ENCODE peak calls at places on chromosomes 11 and 22, in eight cellular contexts. Y, Q, T, K, H, A, U and V are unnamed samples.

GRCh38 chr11:60130496-60130895 is 42.0 kb downstream of the MS4A2 start:
- DNase-seq in Y (peak), Q (no peak), T (no peak), K (peak), H (peak), A (peak), U (no peak), V (peak)

GRCh38 chr11:7457211-7457610 is 28.1 kb upstream of the OLFML1 start:
- DNase-seq in Y (no peak), Q (peak), T (no peak), K (no peak), H (no peak), A (no peak), U (no peak), V (no peak)

GRCh38 chr11:73554677-73555320 is 43.1 kb downstream of the FAM168A start:
- DNase-seq in Y (no peak), Q (no peak), T (no peak), K (no peak), H (no peak), A (no peak), U (no peak), V (no peak)

GRCh38 chr11:111378773-111379499 is at the start of gene POU2AF1:
- DNase-seq in Y (no peak), Q (peak), T (no peak), K (peak), H (no peak), A (no peak), U (no peak), V (no peak)

GRCh38 chr11:61273151-61274078 is 21.7 kb downstream of the VWCE start:
- DNase-seq in Y (no peak), Q (no peak), T (no peak), K (no peak), H (no peak), A (no peak), U (no peak), V (no peak)

GRCh38 chr11:7383406-7383805 is 101.9 kb upstream of the OLFML1 start:
- DNase-seq in Y (no peak), Q (no peak), T (no peak), K (peak), H (no peak), A (no peak), U (no peak), V (no peak)

GRCh38 chr22:37564111-37564711 is 3.9 kb downstream of the CDC42EP1 start:
- DNase-seq in Y (no peak), Q (no peak), T (no peak), K (no peak), H (no peak), A (no peak), U (no peak), V (no peak)

GRCh38 chr22:17990167-17990566 is 34.2 kb downstream of the MICAL3 start:
- DNase-seq in Y (no peak), Q (no peak), T (no peak), K (no peak), H (no peak), A (no peak), U (no peak), V (no peak)

GRCh38 chr22:20834206-20834605 is 24.4 kb downstream of the PI4KA start:
- DNase-seq in Y (no peak), Q (no peak), T (no peak), K (no peak), H (no peak), A (no peak), U (no peak), V (no peak)

GRCh38 chr11:2138436-2139117 is 612 bp downstream of the IGF2 start:
- DNase-seq in Y (no peak), Q (peak), T (no peak), K (no peak), H (peak), A (no peak), U (no peak), V (no peak)

GRCh38 chr22:37162221-37163095 is 12.7 kb upstream of the IL2RB start:
- DNase-seq in Y (no peak), Q (no peak), T (no peak), K (peak), H (no peak), A (no peak), U (no peak), V (no peak)

GRCh38 chr22:37420656-37421467 is 6.4 kb downstream of the ELFN2 start:
- DNase-seq in Y (no peak), Q (no peak), T (no peak), K (no peak), H (no peak), A (no peak), U (no peak), V (no peak)

GRCh38 chr11:61745796-61746653 is 6.4 kb upstream of the MYRF start:
- DNase-seq in Y (no peak), Q (no peak), T (no peak), K (no peak), H (peak), A (no peak), U (no peak), V (no peak)

GRCh38 chr11:10742460-10743208 is 8.4 kb upstream of the CTR9 start:
- DNase-seq in Y (no peak), Q (peak), T (no peak), K (no peak), H (no peak), A (no peak), U (peak), V (no peak)

GRCh38 chr11:66542362-66542761 is 3.5 kb downstream of the ZDHHC24 start:
- DNase-seq in Y (no peak), Q (peak), T (no peak), K (no peak), H (no peak), A (no peak), U (no peak), V (no peak)

GRCh38 chr11:69574383-69575255 is 66.3 kb upstream of the CCND1 start:
- DNase-seq in Y (no peak), Q (no peak), T (no peak), K (no peak), H (no peak), A (no peak), U (no peak), V (no peak)

GRCh38 chr22:24894998-24895397 is 51.5 kb downstream of the LHFPL7 start:
- DNase-seq in Y (peak), Q (peak), T (peak), K (no peak), H (peak), A (no peak), U (peak), V (no peak)

GRCh38 chr11:93049740-93050139 is 80.3 kb downstream of the MTNR1B start:
- DNase-seq in Y (no peak), Q (no peak), T (no peak), K (no peak), H (no peak), A (no peak), U (no peak), V (no peak)

GRCh38 chr22:32511274-32511673 is 36.7 kb downstream of the FBXO7 start:
- DNase-seq in Y (no peak), Q (no peak), T (no peak), K (no peak), H (no peak), A (no peak), U (no peak), V (no peak)

GRCh38 chr11:122743949-122744876 is 88.7 kb downstream of the UBASH3B start:
- DNase-seq in Y (no peak), Q (no peak), T (no peak), K (peak), H (no peak), A (no peak), U (no peak), V (no peak)

GRCh38 chr11:10805741-10806140 is 3.0 kb downstream of the EIF4G2 start:
- DNase-seq in Y (no peak), Q (no peak), T (no peak), K (no peak), H (no peak), A (no peak), U (no peak), V (no peak)

GRCh38 chr11:88098289-88098688 is 77.0 kb downstream of the RAB38 start:
- DNase-seq in Y (no peak), Q (no peak), T (no peak), K (no peak), H (no peak), A (no peak), U (peak), V (no peak)

GRCh38 chr11:82842019-82842418 is 58.2 kb downstream of the PRCP start:
- DNase-seq in Y (no peak), Q (no peak), T (peak), K (no peak), H (no peak), A (no peak), U (no peak), V (no peak)

GRCh38 chr22:19807914-19808872 is 46.5 kb downstream of the GNB1L start:
- DNase-seq in Y (no peak), Q (no peak), T (no peak), K (no peak), H (no peak), A (no peak), U (no peak), V (no peak)

GRCh38 chr22:47032091-47032943 is 269.9 kb downstream of the TBC1D22A start:
- DNase-seq in Y (no peak), Q (no peak), T (peak), K (no peak), H (peak), A (no peak), U (no peak), V (no peak)

GRCh38 chr22:23376256-23376655 is 195.9 kb downstream of the BCR start:
- DNase-seq in Y (no peak), Q (no peak), T (no peak), K (peak), H (no peak), A (peak), U (no peak), V (no peak)

GRCh38 chr22:43883012-43883661 is 8.7 kb downstream of the PNPLA5 start:
- DNase-seq in Y (peak), Q (peak), T (no peak), K (peak), H (peak), A (peak), U (no peak), V (peak)

GRCh38 chr11:134640971-134641968 is 229.2 kb upstream of the B3GAT1 start:
- DNase-seq in Y (no peak), Q (no peak), T (no peak), K (no peak), H (no peak), A (no peak), U (no peak), V (no peak)

GRCh38 chr22:46909237-46910030 is 147.0 kb downstream of the TBC1D22A start:
- DNase-seq in Y (no peak), Q (no peak), T (no peak), K (no peak), H (no peak), A (no peak), U (no peak), V (no peak)

GRCh38 chr11:134120143-134120850 is 51.4 kb downstream of the JAM3 start:
- DNase-seq in Y (no peak), Q (peak), T (peak), K (no peak), H (no peak), A (no peak), U (peak), V (no peak)

DNA sequence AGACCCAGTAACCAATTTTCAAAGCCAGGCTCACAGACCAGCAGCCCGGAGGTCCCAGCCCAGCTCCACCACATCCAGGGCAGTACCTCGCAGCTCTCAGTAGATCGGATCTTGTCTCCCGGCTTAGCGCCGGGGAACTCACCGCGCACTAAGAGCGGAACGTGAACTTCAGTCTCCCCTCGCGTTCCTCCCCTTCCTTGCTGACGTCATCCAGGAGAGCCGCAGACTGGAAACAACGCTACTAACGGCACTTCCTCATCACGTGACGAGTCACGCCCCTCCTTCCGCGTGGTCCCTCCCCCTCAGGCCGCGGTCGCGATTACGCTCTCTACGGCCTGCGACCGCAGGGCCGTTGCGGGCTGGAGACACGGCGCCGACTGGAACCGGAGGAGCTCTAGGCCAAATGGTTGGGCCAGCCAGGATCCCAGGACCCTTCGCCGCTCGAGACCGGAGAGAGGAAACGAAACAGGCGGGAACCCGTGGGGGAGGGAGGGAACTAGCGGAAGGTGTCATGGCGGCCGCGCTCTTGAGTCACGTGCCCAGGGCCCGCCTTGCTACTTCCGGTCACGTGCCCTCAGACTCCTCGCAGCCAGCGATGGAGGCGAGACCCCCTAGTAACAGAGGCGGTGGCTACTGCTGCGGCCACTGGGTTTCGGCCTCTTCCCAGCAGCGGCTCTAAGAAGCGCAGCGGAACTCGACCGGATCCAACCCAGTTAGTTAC is at the start of the genes GTF2H1 and HPS5:
- DNase-seq in Y (peak), Q (peak), T (peak), K (peak), H (peak), A (peak), U (peak), V (peak)
- TF ChIP-seq CTCF in Y (no peak), Q (no peak), T (no peak), K (no peak), H (no peak), A (no peak), U (no peak), V (no peak)

DNA sequence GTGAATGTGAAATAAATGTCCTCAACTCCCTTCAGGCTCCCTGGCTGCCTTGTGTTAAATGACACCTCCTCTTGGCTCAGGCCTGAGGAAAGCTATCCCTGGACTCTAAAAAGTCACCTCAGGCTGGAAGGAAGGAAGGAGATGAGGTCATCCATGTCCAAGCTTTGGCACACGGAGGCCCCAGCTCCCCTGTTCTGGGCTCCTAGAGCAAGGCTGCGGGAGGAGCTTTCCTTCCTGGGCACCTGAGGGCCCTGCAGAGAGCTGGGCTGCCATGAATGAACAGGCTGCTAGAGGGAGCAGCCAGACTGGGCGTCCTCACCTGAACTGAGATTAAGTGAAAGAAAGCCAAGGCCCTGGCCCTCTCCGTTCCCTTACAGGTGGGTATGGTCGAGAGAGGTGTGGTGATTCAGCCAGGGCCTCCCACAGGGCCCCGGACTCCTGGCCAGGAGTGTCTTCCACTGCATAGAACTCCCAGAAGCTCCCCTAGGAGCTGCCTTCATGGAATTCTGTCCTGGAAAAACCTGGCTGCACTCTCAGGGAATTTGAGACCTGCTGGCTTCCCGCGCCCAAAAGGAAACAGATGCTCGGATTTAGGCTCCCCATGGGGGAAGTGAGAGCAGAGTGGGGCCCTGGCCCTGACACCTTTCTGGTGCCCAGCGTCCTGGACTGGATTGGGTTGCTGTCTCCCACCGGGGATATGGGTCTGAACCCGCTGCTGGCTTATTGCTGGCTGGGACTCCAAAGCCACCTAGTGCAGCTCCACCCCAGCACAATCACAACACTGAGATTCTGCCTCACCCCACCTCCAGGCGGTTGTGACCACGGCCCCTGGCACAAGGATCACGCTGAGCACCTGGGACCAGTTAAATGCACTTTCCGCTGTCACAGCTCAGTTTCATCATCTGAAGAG is 22.2 kb downstream of the MYBPC3 start:
- DNase-seq in Y (no peak), Q (peak), T (peak), K (no peak), H (no peak), A (no peak), U (no peak), V (no peak)
- TF ChIP-seq CTCF in Y (no peak), Q (no peak), T (peak), K (no peak), H (no peak), A (no peak), U (no peak), V (no peak)

GRCh38 chr11:34730544-34731295 is 109.8 kb downstream of the EHF start:
- DNase-seq in Y (peak), Q (no peak), T (no peak), K (no peak), H (no peak), A (no peak), U (no peak), V (no peak)

GRCh38 chr11:34728609-34729008 is 107.7 kb downstream of the EHF start:
- DNase-seq in Y (no peak), Q (no peak), T (no peak), K (no peak), H (no peak), A (no peak), U (no peak), V (no peak)

GRCh38 chr11:34738237-34738636 is 117.3 kb downstream of the EHF start:
- DNase-seq in Y (no peak), Q (no peak), T (no peak), K (no peak), H (no peak), A (no peak), U (no peak), V (no peak)

GRCh38 chr11:34731596-34731995 is 110.7 kb downstream of the EHF start:
- DNase-seq in Y (no peak), Q (no peak), T (no peak), K (no peak), H (no peak), A (no peak), U (no peak), V (no peak)

GRCh38 chr11:34732831-34733230 is 111.9 kb downstream of the EHF start:
- DNase-seq in Y (no peak), Q (no peak), T (no peak), K (no peak), H (no peak), A (no peak), U (no peak), V (no peak)
- TF ChIP-seq CTCF in Y (no peak), Q (no peak), T (no peak), K (no peak), H (no peak), A (no peak), U (no peak), V (no peak)

GRCh38 chr11:115214644-115215305 is 289.4 kb downstream of the CADM1 start:
- DNase-seq in Y (no peak), Q (no peak), T (no peak), K (no peak), H (no peak), A (no peak), U (no peak), V (no peak)
- TF ChIP-seq CTCF in Y (no peak), Q (no peak), T (no peak), K (no peak), H (no peak), A (no peak), U (no peak), V (no peak)

GRCh38 chr11:13141731-13142724 is 132.9 kb downstream of the RASSF10 start:
- DNase-seq in Y (no peak), Q (no peak), T (no peak), K (no peak), H (no peak), A (no peak), U (no peak), V (no peak)

GRCh38 chr11:13140873-13141655 is 131.9 kb downstream of the RASSF10 start:
- DNase-seq in Y (no peak), Q (no peak), T (no peak), K (no peak), H (no peak), A (no peak), U (no peak), V (no peak)

GRCh38 chr11:13149991-13150390 is 127.6 kb upstream of the BMAL1 start:
- DNase-seq in Y (no peak), Q (no peak), T (no peak), K (no peak), H (no peak), A (no peak), U (no peak), V (no peak)

GRCh38 chr11:13143486-13144297 is 133.9 kb upstream of the BMAL1 start:
- DNase-seq in Y (peak), Q (no peak), T (no peak), K (no peak), H (no peak), A (no peak), U (no peak), V (no peak)

DNA sequence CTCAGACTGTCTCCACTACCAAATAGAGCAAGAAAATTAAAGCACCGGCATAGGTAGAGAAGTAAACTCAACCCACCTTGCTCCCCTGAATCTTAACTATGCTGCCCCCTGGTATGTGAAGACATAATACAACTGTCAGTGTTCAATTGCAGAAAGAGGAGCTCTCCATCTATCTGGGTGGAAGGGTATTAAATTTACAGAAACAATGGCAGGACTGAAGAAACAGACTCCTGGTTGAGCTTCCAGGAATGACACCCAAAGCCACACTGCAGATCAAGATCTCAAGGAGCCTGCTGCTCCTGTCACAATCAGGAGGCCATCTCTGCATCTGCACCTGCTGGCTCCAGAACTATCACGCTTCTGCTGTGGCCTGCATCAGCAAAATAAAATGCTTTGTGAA is 132.1 kb upstream of the BMAL1 start:
- DNase-seq in Y (no peak), Q (no peak), T (no peak), K (no peak), H (no peak), A (no peak), U (no peak), V (no peak)
- TF ChIP-seq CTCF in Y (no peak), Q (no peak), T (no peak), K (no peak), H (no peak), A (no peak), U (no peak), V (no peak)